ENCODE peak calls at places on chromosome 2, in nine cellular contexts. A, E, L, C, T, J, H, U and Z are unnamed samples.

GRCh38 chr2:24106786-24107185 is 16.3 kb downstream of the PFN4 start:
- DNase-seq in U (no peak), T (no peak), C (no peak), L (no peak), E (no peak), J (no peak), A (no peak), H (no peak), Z (no peak)

GRCh38 chr2:73999881-74000597 is 15.3 kb downstream of the TET3 start:
- DNase-seq in E (no peak), T (no peak), J (no peak), C (peak; percentile 44), U (no peak), H (peak; percentile 43), A (no peak), L (no peak), Z (peak; percentile 27)

GRCh38 chr2:11750422-11750821 is 4.0 kb downstream of the LPIN1 start:
- DNase-seq in C (peak; percentile 36), T (peak; percentile 80), E (no peak), U (no peak), A (peak; percentile 65), H (no peak), J (no peak), L (no peak), Z (no peak)

GRCh38 chr2:165475270-165476004 is 5.9 kb downstream of the CSRNP3 start:
- DNase-seq in A (no peak), H (no peak), J (no peak), U (no peak), L (no peak), C (no peak), T (no peak), E (no peak), Z (no peak)

GRCh38 chr2:230842473-230842872 is 22.3 kb upstream of the ITM2C start:
- DNase-seq in C (peak; percentile 14), L (no peak), U (no peak), E (no peak), J (no peak), A (no peak), T (no peak), H (no peak), Z (no peak)

GRCh38 chr2:241315879-241316700 is at the start of gene SEPTIN2:
- DNase-seq in E (no peak), T (peak; percentile 82), L (peak; percentile 66), U (peak; percentile 32), C (peak; percentile 52), A (peak; percentile 69), J (no peak), H (peak; percentile 60), Z (peak; percentile 41)

GRCh38 chr2:28566441-28567075 is 70.7 kb downstream of the PLB1 start:
- DNase-seq in U (peak; percentile 60), T (peak; percentile 91), C (peak; percentile 69), J (peak; percentile 65), H (peak; percentile 76), L (peak; percentile 86), E (peak; percentile 90), A (peak; percentile 79), Z (peak; percentile 65)

GRCh38 chr2:177284531-177284930 is 20.0 kb upstream of the NFE2L2 start:
- DNase-seq in J (no peak), U (no peak), L (no peak), H (no peak), C (no peak), A (no peak), E (no peak), T (no peak), Z (no peak)

GRCh38 chr2:60532421-60532820 is 21.0 kb downstream of the BCL11A start:
- DNase-seq in L (no peak), H (no peak), J (no peak), E (no peak), U (no peak), C (no peak), T (no peak), A (no peak), Z (no peak)

GRCh38 chr2:36965751-36966369 is 476 bp downstream of the STRN start:
- DNase-seq in J (no peak), E (peak; percentile 24), U (no peak), C (no peak), T (peak; percentile 50), H (peak; percentile 8), A (peak; percentile 15), L (peak; percentile 7), Z (no peak)

GRCh38 chr2:124001681-124002080 is 23.4 kb upstream of the CNTNAP5 start:
- DNase-seq in H (no peak), L (no peak), C (no peak), A (no peak), T (no peak), J (no peak), U (no peak), E (no peak), Z (no peak)

GRCh38 chr2:62410015-62410453 is 96.0 kb downstream of the TMEM17 start:
- DNase-seq in H (peak; percentile 9), J (no peak), A (no peak), U (no peak), L (no peak), T (peak; percentile 27), C (no peak), E (no peak), Z (no peak)

GRCh38 chr2:220533485-220533884 is 906.1 kb downstream of the SLC4A3 start:
- DNase-seq in C (peak; percentile 61), T (peak; percentile 11), U (peak; percentile 21), A (no peak), E (no peak), H (no peak), J (no peak), L (no peak), Z (peak; percentile 84)

GRCh38 chr2:54701029-54701428 is 22.4 kb upstream of the EML6 start:
- DNase-seq in T (no peak), H (peak; percentile 54), L (no peak), U (no peak), C (peak; percentile 18), A (no peak), J (no peak), E (no peak), Z (no peak)

GRCh38 chr2:136117391-136117841 is 533 bp downstream of the CXCR4 start:
- DNase-seq in A (peak; percentile 45), E (no peak), U (no peak), C (peak; percentile 52), J (no peak), L (peak; percentile 32), H (peak; percentile 21), T (peak; percentile 72), Z (peak; percentile 16)

GRCh38 chr2:218892693-218893348 is 12.2 kb downstream of the WNT10A start:
- DNase-seq in J (no peak), L (peak; percentile 81), E (peak; percentile 73), T (peak; percentile 88), U (peak; percentile 56), C (peak; percentile 55), A (peak; percentile 83), H (peak; percentile 23), Z (peak; percentile 24)

GRCh38 chr2:60710707-60711106 is 45.4 kb upstream of the PAPOLG start:
- DNase-seq in J (no peak), E (no peak), U (no peak), A (no peak), L (no peak), C (no peak), H (no peak), T (no peak), Z (peak; percentile 4)

GRCh38 chr2:88481937-88482336 is 29.4 kb upstream of the FOXI3 start:
- DNase-seq in L (no peak), C (no peak), J (no peak), U (no peak), A (no peak), E (no peak), H (no peak), T (no peak), Z (peak; percentile 24)

GRCh38 chr2:11784747-11785610 is 38.5 kb downstream of the LPIN1 start:
- DNase-seq in L (peak; percentile 45), A (peak; percentile 35), E (peak; percentile 61), T (peak; percentile 60), U (no peak), J (peak; percentile 13), C (peak; percentile 52), H (peak; percentile 63), Z (peak; percentile 69)

GRCh38 chr2:197205590-197206215 is 104.9 kb downstream of the ANKRD44 start:
- DNase-seq in T (peak; percentile 83), A (peak; percentile 66), E (no peak), U (no peak), H (no peak), J (no peak), C (no peak), L (peak; percentile 51), Z (no peak)

GRCh38 chr2:114527330-114527983 is 85.0 kb downstream of the DPP10 start:
- DNase-seq in C (no peak), J (no peak), U (no peak), T (no peak), A (no peak), H (no peak), E (no peak), L (no peak), Z (no peak)

GRCh38 chr2:118016911-118017310 is 3.0 kb upstream of the CCDC93 start:
- DNase-seq in C (no peak), L (no peak), E (no peak), J (no peak), H (no peak), T (peak; percentile 43), U (no peak), A (no peak), Z (no peak)

GRCh38 chr2:66439291-66440010 is 4.5 kb downstream of the MEIS1 start:
- DNase-seq in E (no peak), C (no peak), J (no peak), A (no peak), U (no peak), T (no peak), H (peak; percentile 48), L (no peak), Z (no peak)

GRCh38 chr2:231932985-231933915 is 7.1 kb upstream of the NPPC start:
- DNase-seq in C (no peak), T (no peak), L (no peak), A (no peak), U (no peak), E (no peak), H (no peak), J (no peak), Z (no peak)

GRCh38 chr2:227876536-227876882 is 5.1 kb downstream of the DAW1 start:
- DNase-seq in L (no peak), J (no peak), T (no peak), E (no peak), C (peak; percentile 58), H (no peak), A (no peak), U (no peak), Z (peak; percentile 35)

GRCh38 chr2:231228223-231228622 is 29.8 kb downstream of the ARMC9 start:
- DNase-seq in J (no peak), E (peak; percentile 57), U (no peak), C (no peak), A (no peak), H (no peak), T (no peak), L (no peak), Z (no peak)

GRCh38 chr2:150486539-150487484 is 655 bp downstream of the RND3 start:
- DNase-seq in U (no peak), A (no peak), C (peak; percentile 62), E (peak; percentile 12), L (no peak), T (no peak), J (no peak), H (peak; percentile 68), Z (no peak)

GRCh38 chr2:127410871-127411396 is 7.3 kb upstream of the PROC start:
- DNase-seq in J (peak; percentile 50), C (peak; percentile 64), A (no peak), E (no peak), L (no peak), U (no peak), T (no peak), H (peak; percentile 65), Z (no peak)

GRCh38 chr2:157404363-157404762 is 39.5 kb downstream of the CYTIP start:
- DNase-seq in A (peak; percentile 69), L (peak; percentile 53), E (peak; percentile 32), U (no peak), C (peak; percentile 17), T (peak; percentile 78), H (no peak), J (no peak), Z (no peak)

GRCh38 chr2:9213477-9214051 is 7.0 kb downstream of the ASAP2 start:
- DNase-seq in J (no peak), L (no peak), H (no peak), C (no peak), A (no peak), T (no peak), U (no peak), E (no peak), Z (no peak)

GRCh38 chr2:98378901-98379300 is 32.6 kb downstream of the CNGA3 start:
- DNase-seq in L (no peak), J (peak; percentile 35), H (peak; percentile 78), C (peak; percentile 85), U (no peak), E (no peak), A (no peak), T (no peak), Z (no peak)